ENCODE peak calls at places on chromosomes 2 and 18, in six cellular contexts. G is C1 segment of cervical spinal cord, A is PC-3, R is hypothalamus, U is NCI-H69, Z is NCI-H2029 treated with DMSO at 0.1 percent for 48 hours. W is an unnamed sample.

GRCh38 chr2:121810959-121811853 is 55.8 kb downstream of the TSN start:
- DNase-seq in G (peak; percentile 32), A (peak; percentile 79), R (peak; percentile 37), U (peak; percentile 78), Z (peak; percentile 77), W (no peak)

GRCh38 chr18:48801728-48802542 is 148.8 kb downstream of the SMAD7 start:
- DNase-seq in G (no peak), A (no peak), R (no peak), U (no peak), Z (no peak), W (no peak)

GRCh38 chr18:62716679-62717058 is 1.3 kb downstream of the PHLPP1 start:
- DNase-seq in G (peak; percentile 57), A (peak; percentile 39), R (peak; percentile 57), U (peak; percentile 93), Z (no peak), W (no peak)

GRCh38 chr2:32723467-32724079 is 95.7 kb downstream of the TTC27 start:
- DNase-seq in G (no peak), A (no peak), R (no peak), U (no peak), Z (no peak), W (no peak)

GRCh38 chr2:120791961-120792295 is 56.3 kb downstream of the GLI2 start:
- DNase-seq in G (no peak), A (peak; percentile 69), R (no peak), U (peak; percentile 50), Z (no peak), W (no peak)

GRCh38 chr2:199861116-199861774 is 10.3 kb upstream of the FTCDNL1 start:
- DNase-seq in G (no peak), A (peak; percentile 47), R (no peak), U (peak; percentile 42), Z (peak; percentile 31), W (no peak)

GRCh38 chr18:7567487-7568425 is 640 bp downstream of the PTPRM start:
- DNase-seq in G (peak; percentile 65), A (peak; percentile 51), R (peak; percentile 38), U (peak; percentile 66), Z (no peak), W (no peak)

GRCh38 chr2:74552914-74553811 is 579 bp downstream of the LOXL3 start:
- DNase-seq in G (peak; percentile 45), A (no peak), R (peak; percentile 12), U (no peak), Z (no peak), W (no peak)

GRCh38 chr2:237205111-237205541 is 119.4 kb downstream of the COPS8 start:
- DNase-seq in G (no peak), A (no peak), R (no peak), U (no peak), Z (no peak), W (no peak)

GRCh38 chr18:44781890-44782289 is 101.2 kb downstream of the SETBP1 start:
- DNase-seq in G (no peak), A (no peak), R (no peak), U (no peak), Z (no peak), W (no peak)

GRCh38 chr18:36993068-36993467 is 164.1 kb downstream of the KIAA1328 start:
- DNase-seq in G (no peak), A (peak; percentile 3), R (no peak), U (no peak), Z (no peak), W (no peak)

GRCh38 chr2:224968051-224968450 is 74.2 kb downstream of the DOCK10 start:
- DNase-seq in G (no peak), A (peak; percentile 19), R (no peak), U (no peak), Z (no peak), W (no peak)

GRCh38 chr2:121088251-121089004 is 196.6 kb downstream of the TFCP2L1 start:
- DNase-seq in G (no peak), A (no peak), R (no peak), U (peak; percentile 84), Z (no peak), W (no peak)

GRCh38 chr2:177799531-177799930 is 273.0 kb downstream of the PDE11A start:
- DNase-seq in G (no peak), A (peak; percentile 48), R (no peak), U (peak; percentile 70), Z (peak; percentile 49), W (no peak)

GRCh38 chr2:208142925-208143799 is 2.8 kb downstream of the CRYGB start:
- DNase-seq in G (no peak), A (no peak), R (no peak), U (peak; percentile 72), Z (no peak), W (no peak)

GRCh38 chr2:162710282-162710891 is 128.2 kb downstream of the KCNH7 start:
- DNase-seq in G (no peak), A (peak; percentile 50), R (no peak), U (peak; percentile 83), Z (peak; percentile 48), W (no peak)

GRCh38 chr2:197426723-197427122 is 8.1 kb downstream of the SF3B1 start:
- DNase-seq in G (no peak), A (no peak), R (no peak), U (no peak), Z (no peak), W (no peak)

GRCh38 chr18:58407649-58408407 is 221.1 kb downstream of the ALPK2 start:
- DNase-seq in G (no peak), A (no peak), R (no peak), U (no peak), Z (no peak), W (no peak)

GRCh38 chr2:202269585-202269984 is 4.0 kb downstream of the NOP58 start:
- DNase-seq in G (no peak), A (no peak), R (no peak), U (no peak), Z (no peak), W (no peak)

GRCh38 chr2:40740419-40740818 is 288.5 kb upstream of the SLC8A1 start:
- DNase-seq in G (no peak), A (no peak), R (no peak), U (no peak), Z (no peak), W (no peak)

GRCh38 chr2:238169021-238169707 is 10.4 kb downstream of the ERFE start:
- DNase-seq in G (no peak), A (peak; percentile 29), R (no peak), U (peak; percentile 11), Z (no peak), W (no peak)

GRCh38 chr2:196040218-196040617 is 28.4 kb downstream of the DNAH7 start:
- DNase-seq in G (no peak), A (no peak), R (no peak), U (no peak), Z (no peak), W (no peak)

GRCh38 chr2:12501469-12502147 is 215.1 kb upstream of the TRIB2 start:
- DNase-seq in G (no peak), A (peak; percentile 27), R (no peak), U (no peak), Z (no peak), W (no peak)

GRCh38 chr18:49565656-49566055 is 3.8 kb downstream of the LIPG start:
- DNase-seq in G (peak; percentile 56), A (no peak), R (peak; percentile 24), U (peak; percentile 99), Z (peak; percentile 34), W (no peak)

GRCh38 chr2:196293751-196294486 is 122.5 kb upstream of the STK17B start:
- DNase-seq in G (no peak), A (peak; percentile 96), R (no peak), U (no peak), Z (no peak), W (no peak)

GRCh38 chr2:123696799-123697410 is 328.2 kb upstream of the CNTNAP5 start:
- DNase-seq in G (no peak), A (no peak), R (no peak), U (no peak), Z (no peak), W (no peak)

GRCh38 chr2:119684553-119684952 is 5.6 kb downstream of the TMEM177 start:
- DNase-seq in G (no peak), A (no peak), R (no peak), U (no peak), Z (no peak), W (no peak)

GRCh38 chr18:75489493-75490190 is 62.1 kb upstream of the SMIM21 start:
- DNase-seq in G (no peak), A (peak; percentile 91), R (no peak), U (peak; percentile 29), Z (no peak), W (no peak)